ENCODE peak calls at places on chromosomes 3 and 15, in eight cellular contexts. I, S, J, F, U, G, P and L are unnamed samples.

GRCh38 chr3:101170047-101170771 is 150.2 kb downstream of the IMPG2 start:
- DNase-seq in I (no peak), S (no peak), J (no peak), F (no peak), U (peak), G (no peak), P (no peak), L (no peak)

GRCh38 chr3:155585384-155585783 is 159.5 kb downstream of the PLCH1 start:
- DNase-seq in I (no peak), S (no peak), J (no peak), F (no peak), U (no peak), G (no peak), P (no peak), L (no peak)

GRCh38 chr3:12991861-12992281 is 81.4 kb downstream of the IQSEC1 start:
- DNase-seq in I (no peak), S (peak), J (no peak), F (no peak), U (no peak), G (no peak), P (no peak), L (no peak)

GRCh38 chr15:80932989-80933388 is 56.6 kb downstream of the MESD start:
- DNase-seq in I (no peak), S (peak), J (no peak), F (peak), U (no peak), G (no peak), P (peak), L (no peak)

GRCh38 chr3:103690536-103690935 is 1255.7 kb downstream of the ZPLD1 start:
- DNase-seq in I (no peak), S (no peak), J (no peak), F (no peak), U (no peak), G (no peak), P (no peak), L (no peak)

GRCh38 chr15:58454950-58455401 is 23.2 kb downstream of the LIPC start:
- DNase-seq in I (no peak), S (no peak), J (no peak), F (no peak), U (no peak), G (no peak), P (no peak), L (no peak)

GRCh38 chr15:97940993-97941392 is 19.5 kb upstream of the ARRDC4 start:
- DNase-seq in I (no peak), S (no peak), J (no peak), F (no peak), U (no peak), G (no peak), P (no peak), L (no peak)

GRCh38 chr3:16606398-16606797 is 1.2 kb upstream of the DAZL start:
- DNase-seq in I (no peak), S (no peak), J (no peak), F (peak), U (no peak), G (no peak), P (no peak), L (peak)

GRCh38 chr3:36075491-36075890 is 304.8 kb upstream of the STAC start:
- DNase-seq in I (no peak), S (no peak), J (no peak), F (peak), U (no peak), G (no peak), P (no peak), L (no peak)

GRCh38 chr3:60053518-60054265 is 1003.9 kb upstream of the CFAP20DC start:
- DNase-seq in I (no peak), S (no peak), J (no peak), F (peak), U (no peak), G (no peak), P (peak), L (no peak)

GRCh38 chr3:139319428-139320402 is 24.1 kb upstream of the MRPS22 start:
- DNase-seq in I (no peak), S (no peak), J (no peak), F (no peak), U (no peak), G (no peak), P (no peak), L (peak)

GRCh38 chr15:70475921-70476320 is 287.4 kb downstream of the UACA start:
- DNase-seq in I (no peak), S (no peak), J (no peak), F (peak), U (no peak), G (no peak), P (no peak), L (no peak)

GRCh38 chr3:192639987-192640386 is 87.4 kb downstream of the FGF12 start:
- DNase-seq in I (no peak), S (no peak), J (no peak), F (no peak), U (no peak), G (no peak), P (no peak), L (no peak)

GRCh38 chr3:147210676-147211075 is 195.7 kb downstream of the ZIC4 start:
- DNase-seq in I (no peak), S (no peak), J (no peak), F (peak), U (no peak), G (no peak), P (no peak), L (no peak)

GRCh38 chr15:36468746-36469145 is 110.7 kb upstream of the CDIN1 start:
- DNase-seq in I (peak), S (no peak), J (peak), F (peak), U (no peak), G (peak), P (peak), L (peak)

GRCh38 chr3:148269816-148270215 is 427.9 kb upstream of the AGTR1 start:
- DNase-seq in I (no peak), S (no peak), J (peak), F (peak), U (no peak), G (no peak), P (no peak), L (no peak)

GRCh38 chr15:68228143-68228970 is 1.2 kb downstream of the CLN6 start:
- DNase-seq in I (no peak), S (no peak), J (no peak), F (peak), U (peak), G (no peak), P (no peak), L (peak)

GRCh38 chr3:152175576-152175883 is 93.2 kb upstream of the MBNL1 start:
- DNase-seq in I (no peak), S (no peak), J (no peak), F (peak), U (no peak), G (no peak), P (peak), L (no peak)

GRCh38 chr3:53765753-53766152 is 80.5 kb downstream of the CHDH start:
- DNase-seq in I (no peak), S (no peak), J (no peak), F (no peak), U (no peak), G (no peak), P (no peak), L (no peak)

GRCh38 chr15:40420793-40421192 is 15.2 kb downstream of the IVD start:
- DNase-seq in I (no peak), S (no peak), J (no peak), F (no peak), U (no peak), G (peak), P (no peak), L (no peak)

GRCh38 chr15:70036585-70037343 is 61.0 kb downstream of the TLE3 start:
- DNase-seq in I (peak), S (no peak), J (no peak), F (no peak), U (no peak), G (peak), P (no peak), L (peak)

GRCh38 chr3:10992017-10992945 is at the start of gene SLC6A1:
- DNase-seq in I (no peak), S (peak), J (no peak), F (no peak), U (no peak), G (no peak), P (no peak), L (no peak)

GRCh38 chr3:149571381-149571780 is 86.4 kb downstream of the WWTR1 start:
- DNase-seq in I (no peak), S (no peak), J (no peak), F (no peak), U (no peak), G (no peak), P (no peak), L (no peak)

GRCh38 chr15:52102468-52102867 is 10.1 kb downstream of the BCL2L10 start:
- DNase-seq in I (no peak), S (no peak), J (no peak), F (peak), U (no peak), G (no peak), P (peak), L (peak)

GRCh38 chr15:90482124-90483011 is 47.4 kb upstream of the CRTC3 start:
- DNase-seq in I (no peak), S (peak), J (peak), F (peak), U (no peak), G (no peak), P (peak), L (peak)

GRCh38 chr3:133896002-133896761 is 500 bp upstream of the RAB6B start:
- DNase-seq in I (no peak), S (no peak), J (no peak), F (peak), U (peak), G (peak), P (no peak), L (no peak)

GRCh38 chr3:10281951-10282350 is 10.8 kb downstream of the GHRL start:
- DNase-seq in I (no peak), S (no peak), J (no peak), F (peak), U (no peak), G (no peak), P (no peak), L (no peak)

GRCh38 chr3:194130807-194131589 is 5.0 kb upstream of the HES1 start:
- DNase-seq in I (peak), S (no peak), J (no peak), F (peak), U (no peak), G (no peak), P (no peak), L (peak)

GRCh38 chr3:55675478-55675877 is 188.4 kb upstream of the WNT5A start:
- DNase-seq in I (peak), S (no peak), J (no peak), F (no peak), U (no peak), G (no peak), P (no peak), L (peak)

GRCh38 chr3:185950720-185951119 is 12.9 kb upstream of the TRA2B start:
- DNase-seq in I (no peak), S (no peak), J (no peak), F (no peak), U (no peak), G (no peak), P (no peak), L (no peak)

DNA sequence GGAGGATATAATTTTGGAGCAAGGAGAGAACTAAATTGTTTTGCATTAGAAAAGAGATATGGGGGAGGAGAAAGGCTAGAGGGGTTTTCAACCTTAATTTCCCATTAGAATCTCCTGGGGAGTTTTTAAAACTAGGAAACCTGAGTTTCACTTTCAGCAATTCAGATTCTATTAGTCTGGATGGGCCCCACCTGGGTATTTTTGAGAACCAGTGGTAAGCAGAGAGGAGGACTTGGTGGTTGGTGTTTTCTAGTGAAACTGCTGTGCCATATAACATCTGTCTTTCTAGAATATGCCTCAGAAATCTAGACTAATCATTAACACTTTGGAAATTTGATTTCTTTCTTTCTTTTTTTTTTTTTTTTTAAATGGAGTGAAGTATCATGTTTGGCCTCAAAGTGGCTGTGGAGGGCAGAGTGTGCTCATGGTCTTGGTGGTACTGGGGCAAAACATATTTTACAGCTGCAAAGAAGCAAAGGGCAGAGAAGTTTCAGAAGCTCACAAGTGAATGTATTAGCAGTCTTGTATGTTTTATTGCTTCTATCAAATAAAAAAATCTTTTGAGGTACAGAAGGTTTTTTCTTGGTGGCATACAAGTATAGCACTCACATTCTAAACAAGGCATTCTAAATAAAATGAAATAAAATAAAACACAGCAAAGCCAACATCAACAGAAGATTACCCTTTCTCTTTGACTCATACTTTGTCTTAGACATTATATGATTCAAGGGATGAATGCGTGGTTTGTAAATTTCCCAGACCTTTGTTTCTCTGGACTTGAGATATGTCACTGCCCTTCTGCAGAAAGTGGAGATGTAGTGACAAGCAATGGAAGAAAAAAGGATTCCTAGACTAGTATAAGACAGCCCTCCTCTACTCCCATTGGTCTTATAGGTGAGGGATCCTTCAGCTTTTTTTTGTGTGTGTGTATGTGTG is 22.7 kb downstream of the NANOGP8 start:
- DNase-seq in I (no peak), S (no peak), J (no peak), F (no peak), U (no peak), G (no peak), P (no peak), L (peak)
- H3K4me3 ChIP-seq in I (no peak), S (no peak), J (no peak), F (no peak), U (no peak), G (no peak), P (no peak), L (no peak)

DNA sequence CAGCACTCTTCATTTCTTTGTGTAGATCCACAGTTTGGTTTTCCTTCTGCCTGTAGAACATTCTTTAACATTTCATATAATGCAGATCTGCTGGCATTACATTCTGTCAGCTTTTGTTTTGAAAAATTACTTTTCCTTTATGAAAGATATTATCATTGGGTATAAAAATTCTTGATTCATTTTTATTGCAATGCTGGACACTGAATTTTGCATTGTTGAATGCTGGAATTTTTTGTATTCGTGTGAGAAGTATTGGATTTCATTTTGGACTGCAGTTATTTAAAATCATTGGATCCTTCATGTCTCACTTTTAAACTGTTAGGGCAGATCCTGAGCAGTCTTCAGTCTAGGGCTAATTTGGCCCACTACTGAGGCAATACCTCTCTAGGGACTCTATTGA is 67.1 kb downstream of the SNRK start:
- DNase-seq in I (no peak), S (no peak), J (no peak), F (no peak), U (no peak), G (no peak), P (no peak), L (no peak)
- H3K4me3 ChIP-seq in I (no peak), S (no peak), J (no peak), F (no peak), U (no peak), G (no peak), P (no peak), L (no peak)

GRCh38 chr15:59997070-59997701 is 6.9 kb upstream of the FOXB1 start:
- DNase-seq in I (peak), S (no peak), J (no peak), F (no peak), U (no peak), G (peak), P (no peak), L (peak)
- H3K4me3 ChIP-seq in I (peak), S (no peak), J (no peak), F (no peak), U (peak), G (peak), P (no peak), L (peak)

GRCh38 chr3:71107926-71108325 is 475.6 kb downstream of the FOXP1 start:
- DNase-seq in I (no peak), S (no peak), J (no peak), F (peak), U (no peak), G (no peak), P (no peak), L (no peak)
- H3K4me3 ChIP-seq in I (no peak), S (no peak), J (no peak), F (no peak), U (peak), G (no peak), P (no peak), L (no peak)

GRCh38 chr3:45137656-45138181 is 8.5 kb downstream of the CDCP1 start:
- DNase-seq in I (no peak), S (no peak), J (no peak), F (no peak), U (no peak), G (no peak), P (no peak), L (no peak)
- H3K4me3 ChIP-seq in I (no peak), S (no peak), J (no peak), F (no peak), U (no peak), G (no peak), P (no peak), L (no peak)

DNA sequence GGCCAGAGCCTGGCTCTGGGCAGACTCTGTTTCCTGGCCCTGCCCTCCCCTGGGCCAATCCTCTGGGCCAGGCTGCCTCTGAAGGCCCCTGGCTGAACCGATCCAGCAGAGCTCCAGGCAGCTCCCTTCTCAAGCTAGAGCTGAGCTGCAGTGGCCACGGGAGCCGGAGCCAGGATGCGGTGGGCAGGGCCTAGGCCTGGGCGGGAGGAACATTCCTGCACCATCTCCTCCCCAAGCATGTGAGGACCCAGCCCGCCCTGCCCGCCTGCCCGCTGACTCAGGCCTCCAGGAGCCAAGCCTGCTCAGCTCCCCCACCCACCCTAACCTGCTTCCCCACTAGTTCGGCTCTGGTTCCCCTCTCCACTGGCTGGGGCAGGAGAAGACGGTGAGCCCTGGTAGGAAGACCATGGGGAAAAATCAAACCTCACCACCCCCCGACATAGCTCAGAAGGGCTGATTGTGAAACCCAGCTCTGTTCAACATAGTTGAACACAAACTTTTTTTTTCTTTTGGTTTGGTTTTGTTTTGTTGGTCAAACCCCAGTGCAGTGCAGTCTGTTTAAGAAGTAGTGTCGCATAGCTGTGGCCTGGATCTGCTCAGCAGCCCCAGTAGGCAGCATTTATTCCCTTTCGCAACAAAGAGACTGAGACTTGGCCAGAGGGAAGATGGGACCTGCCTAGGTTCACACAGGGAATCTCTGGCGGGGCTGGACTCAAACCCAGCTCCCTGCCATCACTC is 13.5 kb downstream of the SNX33 start:
- DNase-seq in I (no peak), S (peak), J (peak), F (peak), U (peak), G (peak), P (peak), L (no peak)
- H3K4me3 ChIP-seq in I (no peak), S (no peak), J (no peak), F (no peak), U (peak), G (no peak), P (peak), L (no peak)

GRCh38 chr3:71066356-71066755 is 517.2 kb downstream of the FOXP1 start:
- DNase-seq in I (no peak), S (no peak), J (no peak), F (no peak), U (no peak), G (peak), P (no peak), L (no peak)
- H3K4me3 ChIP-seq in I (no peak), S (no peak), J (no peak), F (no peak), U (peak), G (peak), P (no peak), L (no peak)

DNA sequence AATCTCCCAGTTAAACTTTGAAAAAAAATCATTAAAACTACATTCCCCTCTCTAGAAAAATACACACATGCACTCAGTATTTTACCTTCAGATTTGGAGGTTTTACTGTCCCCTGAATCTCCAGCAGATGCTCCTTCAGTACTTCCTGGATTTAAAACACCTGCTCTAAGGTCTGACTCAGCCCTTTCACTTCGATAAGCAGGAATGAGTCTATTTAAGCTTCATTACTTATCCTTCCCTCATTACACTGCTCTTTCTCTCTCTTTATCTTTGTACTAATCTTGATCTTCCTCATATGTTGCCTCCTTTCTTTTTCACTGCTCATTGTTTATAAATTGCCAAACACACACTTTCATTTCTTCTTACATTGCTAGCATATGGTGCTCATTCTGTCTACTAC is 443.9 kb downstream of the DIPK2A start:
- DNase-seq in I (no peak), S (no peak), J (no peak), F (no peak), U (no peak), G (no peak), P (no peak), L (no peak)
- H3K4me3 ChIP-seq in I (no peak), S (no peak), J (no peak), F (no peak), U (no peak), G (no peak), P (no peak), L (no peak)

DNA sequence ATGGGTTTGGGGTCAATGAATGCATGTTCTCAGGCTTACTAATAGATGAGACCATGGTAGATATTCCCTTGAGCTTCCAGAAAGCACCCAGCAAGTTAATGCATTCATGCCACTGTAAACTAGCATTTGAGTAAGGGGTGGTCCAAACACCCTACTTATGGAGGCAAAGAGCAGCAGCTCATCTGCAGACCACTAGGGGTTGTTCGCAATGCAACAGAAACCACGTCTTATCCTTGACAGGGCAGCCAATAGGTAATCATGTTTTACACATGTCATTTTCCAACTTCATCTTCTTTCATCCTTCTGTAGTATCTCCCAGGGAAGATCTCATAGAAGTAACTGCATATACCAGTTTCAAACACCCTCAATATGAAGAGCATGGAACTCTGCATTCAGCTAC is 330.2 kb downstream of the RORA start:
- DNase-seq in I (no peak), S (no peak), J (no peak), F (no peak), U (no peak), G (no peak), P (no peak), L (peak)
- H3K4me3 ChIP-seq in I (no peak), S (no peak), J (no peak), F (no peak), U (no peak), G (no peak), P (no peak), L (no peak)

GRCh38 chr3:175605851-175606250 is 746.7 kb downstream of the NAALADL2 start:
- DNase-seq in I (no peak), S (no peak), J (no peak), F (no peak), U (no peak), G (no peak), P (no peak), L (no peak)
- H3K4me3 ChIP-seq in I (no peak), S (no peak), J (no peak), F (no peak), U (no peak), G (no peak), P (no peak), L (no peak)